ENCODE peak calls at places on chromosome 12, in seven cellular contexts. U is activated CD8-positive, alpha-beta memory T cell treated with anti-CD3 and anti-CD28 coated beads, Interleukin-2, amount 50 U/mL, for 4 hours; T is foreskin fibroblast; M is GM20000; L is stimulated activated CD4-positive, alpha-beta T cell treated with anti-CD3 and anti-CD28 coated beads, Interleukin-1b, Interleukin-23, amount 100 ng/mL, for 24 hours; I is astrocyte of the spinal cord; S is EL. P is an unnamed sample.

GRCh38 chr12:71312767-71313375 is 126.7 kb upstream of the LGR5 start:
- DNase-seq in M (no peak), L (no peak), T (peak), U (no peak), S (peak), I (peak), P (no peak)

GRCh38 chr12:63003223-63003819 is 68.4 kb upstream of the PPM1H start:
- DNase-seq in U (no peak), L (no peak), I (no peak), S (no peak), M (no peak), T (no peak), P (no peak)

GRCh38 chr12:69266045-69266635 is 26.8 kb downstream of the CPSF6 start:
- DNase-seq in I (peak), L (no peak), M (no peak), U (no peak), S (peak), T (peak), P (no peak)

GRCh38 chr12:122656298-122656697 is 46.9 kb downstream of the HCAR2 start:
- DNase-seq in M (no peak), S (no peak), L (no peak), U (no peak), T (no peak), I (no peak), P (no peak)

GRCh38 chr12:90945070-90945649 is 9.8 kb downstream of the CCER1 start:
- DNase-seq in U (no peak), I (peak), S (peak), T (peak), M (peak), L (no peak), P (no peak)

GRCh38 chr12:77979597-77980250 is 149.0 kb downstream of the NAV3 start:
- DNase-seq in M (no peak), T (no peak), L (no peak), U (no peak), I (no peak), S (peak), P (no peak)

GRCh38 chr12:112406519-112407488 is 2.6 kb downstream of the RPL6 start:
- DNase-seq in L (no peak), U (no peak), S (no peak), M (no peak), T (no peak), I (no peak), P (no peak)

GRCh38 chr12:109765493-109765810 is 51.8 kb downstream of the FAM222A start:
- DNase-seq in T (no peak), S (no peak), L (no peak), M (no peak), U (no peak), I (no peak), P (no peak)

GRCh38 chr12:26370098-26370497 is 174.7 kb downstream of the SSPN start:
- DNase-seq in U (no peak), T (no peak), I (no peak), M (no peak), S (no peak), L (no peak), P (no peak)

GRCh38 chr12:26239508-26240328 is 44.3 kb downstream of the SSPN start:
- DNase-seq in T (peak), L (no peak), S (peak), U (no peak), M (no peak), I (peak), P (no peak)

GRCh38 chr12:1922985-1923384 is 4.5 kb upstream of the CACNA2D4 start:
- DNase-seq in L (no peak), M (peak), S (no peak), U (no peak), T (no peak), I (no peak), P (no peak)

GRCh38 chr12:94112116-94112515 is 36.3 kb upstream of the PLXNC1 start:
- DNase-seq in L (no peak), S (no peak), I (no peak), T (no peak), U (no peak), M (no peak), P (no peak)

GRCh38 chr12:49965836-49966235 is 4.2 kb downstream of the AQP5 start:
- DNase-seq in L (no peak), M (no peak), U (no peak), T (no peak), I (no peak), S (no peak), P (no peak)

GRCh38 chr12:132154341-132154761 is 10.1 kb downstream of the NOC4L start:
- DNase-seq in U (no peak), S (no peak), L (no peak), T (no peak), M (no peak), I (no peak), P (no peak)